ENCODE peak calls at places on chromosomes 6 and 20, in nine cellular contexts. R, U, C, B, L, T, Z, J and I are unnamed samples.
A peak's percentile ranks its signal among the peaks of the same experiment; 100 is the strongest.

GRCh38 chr6:163335671-163336545 is 78.6 kb upstream of the QKI start:
- DNase-seq in R (no peak), U (no peak), C (peak; percentile 78), B (peak; percentile 95), L (no peak), T (no peak), Z (no peak), J (no peak), I (no peak)

GRCh38 chr6:161444464-161444863 is 170.6 kb upstream of the AGPAT4 start:
- DNase-seq in R (no peak), U (no peak), C (no peak), B (no peak), L (no peak), T (no peak), Z (no peak), J (no peak), I (no peak)

GRCh38 chr6:158057213-158057987 is 75.7 kb downstream of the SYNJ2 start:
- DNase-seq in R (no peak), U (peak; percentile 65), C (peak; percentile 59), B (peak; percentile 92), L (peak; percentile 90), T (no peak), Z (no peak), J (no peak), I (no peak)

GRCh38 chr6:54135665-54136370 is 24.6 kb downstream of the MLIP start:
- DNase-seq in R (no peak), U (no peak), C (no peak), B (peak; percentile 82), L (no peak), T (no peak), Z (no peak), J (no peak), I (no peak)

GRCh38 chr6:41470341-41471063 is 75.7 kb upstream of the FOXP4 start:
- DNase-seq in R (peak; percentile 31), U (peak; percentile 72), C (peak; percentile 80), B (no peak), L (no peak), T (peak; percentile 47), Z (peak; percentile 89), J (no peak), I (no peak)

GRCh38 chr6:157789861-157790260 is 33.2 kb upstream of the SNX9 start:
- DNase-seq in R (no peak), U (no peak), C (no peak), B (no peak), L (peak; percentile 59), T (no peak), Z (no peak), J (no peak), I (no peak)

GRCh38 chr6:54805077-54805476 is 41.5 kb upstream of the FAM83B start:
- DNase-seq in R (no peak), U (no peak), C (no peak), B (no peak), L (no peak), T (no peak), Z (no peak), J (no peak), I (no peak)

GRCh38 chr6:145633981-145634627 is 101.2 kb downstream of the EPM2A start:
- DNase-seq in R (peak; percentile 43), U (peak; percentile 79), C (peak; percentile 85), B (peak; percentile 78), L (peak; percentile 75), T (peak; percentile 83), Z (no peak), J (peak; percentile 91), I (peak; percentile 85)

GRCh38 chr6:55794136-55794812 is 81.1 kb downstream of the BMP5 start:
- DNase-seq in R (no peak), U (no peak), C (no peak), B (peak; percentile 60), L (no peak), T (no peak), Z (no peak), J (no peak), I (no peak)

GRCh38 chr6:52647199-52647598 is 23.7 kb upstream of the TMEM14A start:
- DNase-seq in R (no peak), U (no peak), C (no peak), B (no peak), L (no peak), T (no peak), Z (no peak), J (no peak), I (no peak)

GRCh38 chr6:44594471-44594870 is 207.0 kb downstream of the CDC5L start:
- DNase-seq in R (no peak), U (no peak), C (no peak), B (no peak), L (no peak), T (no peak), Z (peak; percentile 15), J (no peak), I (no peak)

GRCh38 chr20:53763707-53764415 is 170.2 kb upstream of the ZNF217 start:
- DNase-seq in R (no peak), U (no peak), C (no peak), B (peak; percentile 46), L (no peak), T (peak; percentile 67), Z (no peak), J (no peak), I (peak; percentile 51)

GRCh38 chr20:13034936-13035335 is 26.2 kb downstream of the SPTLC3 start:
- DNase-seq in R (no peak), U (no peak), C (no peak), B (no peak), L (no peak), T (no peak), Z (no peak), J (no peak), I (no peak)

GRCh38 chr6:148854992-148855391 is 108.2 kb downstream of the UST start:
- DNase-seq in R (no peak), U (no peak), C (no peak), B (no peak), L (no peak), T (no peak), Z (no peak), J (no peak), I (no peak)

GRCh38 chr6:28757429-28758045 is 166.2 kb downstream of the TRIM27 start:
- DNase-seq in R (no peak), U (no peak), C (no peak), B (no peak), L (no peak), T (no peak), Z (peak; percentile 41), J (no peak), I (no peak)

GRCh38 chr6:33013608-33014007 is 4.2 kb upstream of the HLA-DOA start:
- DNase-seq in R (no peak), U (no peak), C (no peak), B (no peak), L (no peak), T (no peak), Z (no peak), J (no peak), I (no peak)

GRCh38 chr6:89440200-89440599 is 7.2 kb downstream of the ANKRD6 start:
- DNase-seq in R (no peak), U (no peak), C (no peak), B (no peak), L (no peak), T (no peak), Z (no peak), J (no peak), I (no peak)

GRCh38 chr20:6583134-6583738 is 184.2 kb upstream of the BMP2 start:
- DNase-seq in R (no peak), U (no peak), C (peak; percentile 67), B (peak; percentile 78), L (no peak), T (peak; percentile 49), Z (no peak), J (peak; percentile 54), I (peak; percentile 22)

GRCh38 chr6:110528051-110528929 is 51.9 kb upstream of the SLC22A16 start:
- DNase-seq in R (peak; percentile 27), U (no peak), C (no peak), B (peak; percentile 91), L (peak; percentile 56), T (peak; percentile 54), Z (no peak), J (no peak), I (peak; percentile 29)

GRCh38 chr20:2610326-2610725 is 42.1 kb upstream of the NOP56 start:
- DNase-seq in R (no peak), U (no peak), C (no peak), B (no peak), L (no peak), T (no peak), Z (no peak), J (no peak), I (no peak)
- H3K9me3 ChIP-seq in R (peaks cover 10% of the 10 kb centered on the region), U (peaks cover 6% of the 10 kb centered on the region), C (no peaks in the 10 kb centered on the region), B (no peaks in the 10 kb centered on the region), L (peaks cover 9% of the 10 kb centered on the region), T (peaks cover 5% of the 10 kb centered on the region), Z (peaks cover 22% of the 10 kb centered on the region), J (peaks cover 30% of the 10 kb centered on the region), I (peaks cover 12% of the 10 kb centered on the region)

DNA sequence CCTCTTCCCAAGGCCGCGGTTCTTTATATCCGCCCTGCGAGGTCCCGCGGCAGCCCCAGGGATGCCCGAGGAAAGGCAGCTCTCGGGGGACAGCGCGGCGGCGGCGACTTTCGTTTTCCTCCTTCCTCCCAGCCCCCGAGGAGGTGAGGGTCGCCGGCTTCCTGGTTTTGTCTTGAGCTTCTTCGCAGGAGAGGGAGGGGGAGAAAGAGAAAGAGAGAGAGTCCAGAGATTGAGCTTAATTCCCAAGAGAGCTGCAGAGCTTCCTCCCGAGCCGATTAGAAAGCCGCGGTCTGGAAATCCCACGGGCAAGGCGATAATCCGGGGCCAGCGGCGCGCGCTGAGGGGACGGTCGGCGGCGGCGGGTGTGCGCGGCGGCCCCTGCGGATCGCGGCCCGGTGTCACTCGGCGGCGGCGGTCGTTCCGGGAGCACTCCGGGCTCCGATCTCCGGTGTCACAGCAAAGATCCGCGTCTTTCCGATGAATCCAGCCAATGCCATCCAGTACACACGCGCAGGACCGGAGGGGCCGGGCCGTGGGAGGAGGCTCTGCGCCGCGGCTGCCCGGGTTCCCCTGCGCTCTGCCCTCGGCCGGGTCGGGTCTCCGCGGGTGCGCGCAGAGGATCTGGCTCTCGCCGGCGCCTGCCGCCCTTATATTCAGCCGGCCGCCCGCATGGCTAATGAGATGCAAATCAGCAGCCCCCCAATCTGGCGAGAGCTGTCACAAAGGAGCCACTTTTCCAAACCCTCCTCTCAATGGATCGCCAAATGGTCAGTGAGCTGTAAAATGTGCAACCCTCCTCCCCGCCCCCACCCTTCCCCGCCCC is at the start of gene DLL1:
- DNase-seq in R (peak; percentile 39), U (no peak), C (peak; percentile 68), B (peak; percentile 52), L (no peak), T (peak; percentile 57), Z (peak; percentile 92), J (peak; percentile 89), I (peak; percentile 40)
- TF ChIP-seq POLR2AphosphoS5 in R (no peak), U (no peak), C (peak; percentile 54), B (peak; percentile 30), L (peak; percentile 79), T (no peak), Z (peak; percentile 58), J (peak; percentile 87), I (peak; percentile 84)

GRCh38 chr6:70563540-70563939 is 3.2 kb upstream of the SDHAF4 start:
- DNase-seq in R (no peak), U (no peak), C (no peak), B (no peak), L (no peak), T (no peak), Z (no peak), J (no peak), I (no peak)

GRCh38 chr6:70566751-70567382 is at the start of gene SDHAF4:
- DNase-seq in R (peak; percentile 83), U (peak; percentile 95), C (peak; percentile 96), B (peak; percentile 90), L (peak; percentile 63), T (peak; percentile 94), Z (peak; percentile 97), J (peak; percentile 98), I (peak; percentile 94)
- TF ChIP-seq POLR2A in R (peak; percentile 64), U (peak; percentile 44), C (peak; percentile 31), B (peak; percentile 93), L (peak; percentile 93), T (no peak), Z (peak; percentile 85), J (no peak), I (peak; percentile 64)

GRCh38 chr6:21864211-21864610 is 270.7 kb downstream of the SOX4 start:
- DNase-seq in R (no peak), U (no peak), C (no peak), B (no peak), L (no peak), T (no peak), Z (no peak), J (no peak), I (no peak)
- H3K9me3 ChIP-seq in R (no peaks in the 10 kb centered on the region), U (no peaks in the 10 kb centered on the region), C (no peaks in the 10 kb centered on the region), B (no peaks in the 10 kb centered on the region), L (no peaks in the 10 kb centered on the region), T (no peaks in the 10 kb centered on the region), Z (no peaks in the 10 kb centered on the region), J (no peaks in the 10 kb centered on the region), I (no peaks in the 10 kb centered on the region)